ENCODE peak calls at places on chromosome 13, in four cellular contexts. A is A549, T is adrenal gland, G is NB4. P is an unnamed sample.

GRCh38 chr13:104625196-104625595 is 1559.0 kb upstream of the SLC10A2 start:
- DNase-seq in T (no peak), A (no peak), G (no peak), P (no peak)

GRCh38 chr13:43831088-43831487 is 44.3 kb upstream of the ENOX1 start:
- DNase-seq in A (no peak), G (no peak), T (no peak), P (no peak)

GRCh38 chr13:44815507-44816074 is 173.7 kb downstream of the NUFIP1 start:
- DNase-seq in A (peak; percentile 87), T (peak; percentile 90), G (peak; percentile 37), P (no peak)

GRCh38 chr13:21061077-21061945 is at the start of gene LATS2:
- DNase-seq in G (peak; percentile 93), T (peak; percentile 94), A (peak; percentile 89), P (peak; percentile 98)

GRCh38 chr13:44243198-44243852 is 130.3 kb upstream of the SERP2 start:
- DNase-seq in T (peak; percentile 89), A (peak; percentile 66), G (peak; percentile 74), P (no peak)

GRCh38 chr13:91132786-91133185 is 214.7 kb upstream of the MIR17HG start:
- DNase-seq in G (no peak), A (no peak), T (no peak), P (no peak)

GRCh38 chr13:99909836-99910619 is 61.5 kb downstream of the ZIC5 start:
- DNase-seq in A (no peak), T (no peak), G (no peak), P (peak; percentile 76)

GRCh38 chr13:113095146-113096051 is 10.2 kb upstream of the F7 start:
- DNase-seq in G (no peak), A (no peak), T (no peak), P (no peak)

GRCh38 chr13:48251616-48252081 is 18.6 kb downstream of the ITM2B start:
- DNase-seq in T (no peak), G (no peak), A (no peak), P (no peak)

GRCh38 chr13:23858586-23858985 is 30.6 kb downstream of the MIPEP start:
- DNase-seq in G (no peak), A (no peak), T (no peak), P (no peak)

GRCh38 chr13:113184568-113185440 is 23.7 kb downstream of the PCID2 start:
- DNase-seq in G (no peak), T (no peak), A (no peak), P (no peak)

GRCh38 chr13:111494641-111495040 is 174.2 kb downstream of the TEX29 start:
- DNase-seq in G (no peak), A (no peak), T (no peak), P (peak; percentile 14)

GRCh38 chr13:26584713-26585112 is 27.2 kb downstream of the WASF3 start:
- DNase-seq in G (no peak), A (no peak), T (no peak), P (no peak)

GRCh38 chr13:79735228-79735627 is 254.3 kb downstream of the NDFIP2 start:
- DNase-seq in G (no peak), A (no peak), T (no peak), P (no peak)

GRCh38 chr13:84570831-84571230 is 688.6 kb upstream of the SLITRK1 start:
- DNase-seq in T (no peak), G (no peak), A (no peak), P (no peak)

GRCh38 chr13:113882266-113882627 is 18.4 kb upstream of the GAS6 start:
- DNase-seq in A (no peak), G (no peak), T (peak; percentile 42), P (no peak)

GRCh38 chr13:106477303-106477702 is 58.2 kb downstream of the EFNB2 start:
- DNase-seq in G (no peak), A (no peak), T (no peak), P (no peak)

GRCh38 chr13:98942485-98942884 is 35.4 kb downstream of the DOCK9 start:
- DNase-seq in G (no peak), A (no peak), T (no peak), P (no peak)

GRCh38 chr13:83702021-83702420 is 180.3 kb downstream of the SLITRK1 start:
- DNase-seq in T (no peak), G (no peak), A (no peak), P (no peak)

GRCh38 chr13:100473087-100473486 is 115.5 kb downstream of the GGACT start:
- DNase-seq in G (no peak), T (no peak), A (no peak), P (no peak)

GRCh38 chr13:47215741-47216140 is 318.9 kb upstream of the HTR2A start:
- DNase-seq in A (peak; percentile 1), G (no peak), T (no peak), P (no peak)

GRCh38 chr13:20492641-20493040 is 33.0 kb downstream of the CRYL1 start:
- DNase-seq in T (no peak), A (peak; percentile 52), G (peak; percentile 48), P (no peak)

GRCh38 chr13:62337109-62337880 is 921.6 kb upstream of the PCDH20 start:
- DNase-seq in T (no peak), A (no peak), G (no peak), P (no peak)

GRCh38 chr13:109200556-109200955 is 571.1 kb downstream of the MYO16 start:
- DNase-seq in T (no peak), A (no peak), G (no peak), P (no peak)

GRCh38 chr13:100657881-100658315 is 16.7 kb downstream of the TMTC4 start:
- DNase-seq in T (no peak), A (no peak), G (no peak), P (no peak)

GRCh38 chr13:30002577-30002976 is 152.2 kb upstream of the UBL3 start:
- DNase-seq in G (peak; percentile 21), A (peak; percentile 56), T (no peak), P (no peak)

GRCh38 chr13:23792680-23793079 is 96.5 kb downstream of the MIPEP start:
- DNase-seq in G (no peak), A (no peak), T (no peak), P (no peak)

GRCh38 chr13:86725105-86725504 is 925.9 kb upstream of the SLITRK6 start:
- DNase-seq in T (no peak), G (peak; percentile 8), A (no peak), P (no peak)

GRCh38 chr13:112133489-112134149 is 66.7 kb downstream of the SOX1 start:
- DNase-seq in A (no peak), G (no peak), T (no peak), P (no peak)

GRCh38 chr13:49791214-49791752 is 1.2 kb downstream of the KPNA3 start:
- DNase-seq in G (peak; percentile 77), T (no peak), A (peak; percentile 44), P (no peak)

GRCh38 chr13:49792550-49793324 is at the start of gene KPNA3:
- DNase-seq in T (peak; percentile 97), A (peak; percentile 93), G (peak; percentile 99), P (peak; percentile 98)

GRCh38 chr13:49789961-49790360 is 2.5 kb downstream of the KPNA3 start:
- DNase-seq in A (no peak), G (no peak), T (no peak), P (no peak)

GRCh38 chr13:49786609-49787008 is 5.9 kb downstream of the KPNA3 start:
- DNase-seq in A (no peak), T (no peak), G (no peak), P (no peak)

DNA sequence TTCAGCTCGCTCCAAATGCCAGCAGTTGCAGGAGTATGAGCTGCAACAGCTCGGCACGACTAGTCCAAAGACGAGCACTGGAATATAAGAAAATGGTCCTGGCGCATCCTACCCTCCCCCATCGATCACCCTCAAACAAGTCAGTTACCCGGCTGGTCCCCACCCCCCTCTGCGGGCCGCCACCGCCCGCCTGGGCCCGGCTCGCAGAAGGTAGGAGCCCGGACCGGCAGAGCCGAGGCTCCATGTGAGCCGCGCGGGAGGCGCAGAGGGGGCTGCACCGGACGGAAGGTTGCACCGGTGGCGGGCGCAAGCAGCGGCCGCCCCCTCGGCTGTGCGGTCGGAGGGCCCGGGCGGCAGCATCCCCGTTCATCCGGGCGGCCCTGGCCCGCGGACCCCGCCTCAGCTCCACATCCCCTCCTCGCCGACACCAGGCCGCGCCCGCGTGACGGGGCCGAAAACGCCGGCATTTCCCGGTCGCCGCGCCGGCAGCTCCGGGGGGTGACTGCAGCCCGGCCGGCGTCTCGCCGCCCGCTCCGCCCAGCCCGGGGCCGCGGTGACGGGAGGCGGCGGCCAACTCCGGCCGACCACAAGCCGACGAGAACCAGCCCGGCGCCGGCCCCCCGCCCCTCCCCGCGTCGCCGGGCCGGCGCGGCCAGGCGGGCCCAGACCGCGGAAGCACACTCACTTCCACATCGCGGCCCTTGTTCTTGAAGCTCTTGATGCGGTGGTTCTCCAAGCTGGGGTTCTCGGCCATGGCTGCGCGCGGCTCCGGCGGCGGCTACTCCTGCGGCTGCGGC is 531 bp downstream of the KPNA3 start:
- DNase-seq in T (peak; percentile 36), G (peak; percentile 76), A (peak; percentile 29), P (peak; percentile 62)
- TF ChIP-seq POLR2A in T (no peak), G (peak; percentile 21), A (no peak), P (peak; percentile 8)

DNA sequence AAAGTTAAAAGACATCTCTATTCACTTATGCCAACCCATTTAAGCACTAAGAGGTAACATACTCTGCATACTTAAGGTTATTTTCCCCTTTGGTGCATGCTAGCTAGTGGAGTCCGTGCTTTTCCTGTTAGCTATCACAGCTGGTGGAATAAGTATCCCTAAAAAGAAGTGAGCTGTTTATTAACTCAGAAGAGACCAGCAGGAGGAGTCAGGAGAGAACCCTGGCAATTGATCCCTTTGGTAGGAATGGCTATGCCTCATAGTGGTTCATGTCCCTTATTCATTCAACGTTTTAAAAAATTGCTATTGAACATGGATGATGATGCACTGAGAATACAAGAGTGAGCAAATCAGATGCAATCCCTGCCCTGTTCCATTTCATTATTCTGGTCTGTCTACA is 12.4 kb upstream of the NEK5 start:
- DNase-seq in A (no peak), T (no peak), G (no peak), P (no peak)
- H3K4me3 ChIP-seq in A (no peak overlapping the region), T (no peak overlapping the region), G (no peak overlapping the region), P (no peak overlapping the region)

DNA sequence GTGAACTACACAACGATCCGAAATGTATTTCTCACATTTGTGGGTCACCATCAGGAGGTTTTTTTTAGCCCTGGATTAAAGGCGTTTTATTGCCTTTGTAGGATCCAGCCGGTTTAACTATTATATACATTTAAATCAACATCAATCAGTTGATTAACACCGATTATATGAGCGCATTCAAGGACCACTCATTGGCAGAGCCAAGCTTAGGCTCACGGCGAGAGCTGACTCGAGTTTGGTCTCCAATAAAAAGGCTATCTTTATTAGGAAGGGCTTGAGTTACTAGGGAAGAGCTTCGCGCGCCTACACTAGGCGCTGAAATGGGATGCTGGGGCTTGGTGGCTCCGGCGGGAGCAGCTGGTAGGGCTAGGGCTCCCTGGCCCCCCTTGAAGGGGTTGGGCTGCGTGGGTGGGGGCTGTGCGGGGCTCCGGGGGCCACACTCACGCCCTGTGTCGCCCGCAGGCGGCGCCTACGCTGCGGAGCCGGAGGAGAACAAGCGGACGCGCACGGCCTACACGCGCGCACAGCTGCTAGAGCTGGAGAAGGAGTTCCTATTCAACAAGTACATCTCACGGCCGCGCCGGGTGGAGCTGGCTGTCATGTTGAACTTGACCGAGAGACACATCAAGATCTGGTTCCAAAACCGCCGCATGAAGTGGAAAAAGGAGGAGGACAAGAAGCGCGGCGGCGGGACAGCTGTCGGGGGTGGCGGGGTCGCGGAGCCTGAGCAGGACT is 4.2 kb downstream of the PDX1 start:
- DNase-seq in G (no peak), A (no peak), T (no peak), P (no peak)
- TF ChIP-seq POLR2A in G (no peak), A (no peak), T (no peak), P (no peak)

GRCh38 chr13:102978168-102978567 is 88.0 kb downstream of the SLC10A2 start:
- DNase-seq in A (no peak), G (no peak), T (no peak), P (no peak)

GRCh38 chr13:102974574-102975195 is 91.5 kb downstream of the SLC10A2 start:
- DNase-seq in A (no peak), T (no peak), G (no peak), P (no peak)

GRCh38 chr13:102972191-102972590 is 94.0 kb downstream of the SLC10A2 start:
- DNase-seq in T (no peak), G (no peak), A (no peak), P (no peak)

GRCh38 chr13:102977471-102977870 is 88.7 kb downstream of the SLC10A2 start:
- DNase-seq in G (no peak), T (no peak), A (no peak), P (no peak)
- H3K4me3 ChIP-seq in G (no peak overlapping the region), T (no peak overlapping the region), A (no peak overlapping the region), P (no peak overlapping the region)